ENCODE peak calls at places on chromosomes 1 and 21, in seven cellular contexts. W is pancreas; M is SJSA1; Q is psoas muscle; S is CD8-positive, alpha-beta memory T cell; A is adrenal gland; R is cardiac muscle cell. E is an unnamed sample.

GRCh38 chr1:214492405-214493075 is 58.9 kb downstream of the PTPN14 start:
- DNase-seq in S (no peak), W (no peak), A (no peak), Q (no peak), M (no peak), R (peak; percentile 50), E (no peak)

GRCh38 chr1:50279622-50280320 is 143.5 kb downstream of the DMRTA2 start:
- DNase-seq in A (peak; percentile 2), Q (no peak), W (no peak), R (no peak), M (no peak), S (no peak), E (peak; percentile 52)

GRCh38 chr1:167601442-167602380 is 28.3 kb upstream of the RCSD1 start:
- DNase-seq in S (no peak), R (peak; percentile 40), A (peak; percentile 53), Q (peak; percentile 40), M (no peak), W (no peak), E (no peak)

GRCh38 chr1:152186556-152187285 is 27.7 kb upstream of the RPTN start:
- DNase-seq in S (no peak), W (no peak), Q (no peak), R (no peak), A (no peak), M (no peak), E (no peak)

GRCh38 chr1:20199410-20199809 is 13.1 kb upstream of the PLA2G2C start:
- DNase-seq in A (no peak), S (no peak), W (no peak), R (no peak), M (no peak), Q (no peak), E (peak; percentile 61)

GRCh38 chr1:195019385-195019784 is 1588.9 kb downstream of the KCNT2 start:
- DNase-seq in W (no peak), A (no peak), Q (no peak), M (no peak), S (no peak), R (no peak), E (no peak)

GRCh38 chr1:246113555-246114095 is 393.5 kb downstream of the SMYD3 start:
- DNase-seq in M (no peak), Q (no peak), W (no peak), S (no peak), R (peak; percentile 28), A (no peak), E (no peak)

GRCh38 chr1:167689569-167689925 is 32.2 kb upstream of the MPZL1 start:
- DNase-seq in Q (no peak), R (no peak), S (no peak), M (no peak), W (no peak), A (no peak), E (no peak)

GRCh38 chr21:28723666-28724065 is 269.0 kb downstream of the LTN1 start:
- DNase-seq in R (no peak), W (no peak), M (no peak), A (no peak), S (no peak), Q (no peak), E (no peak)

GRCh38 chr1:2866415-2867086 is 65.1 kb upstream of the TTC34 start:
- DNase-seq in W (peak; percentile 40), Q (peak; percentile 10), M (no peak), R (no peak), S (no peak), A (no peak), E (no peak)

GRCh38 chr1:160113407-160113806 is 2.2 kb upstream of the ATP1A2 start:
- DNase-seq in W (no peak), R (no peak), M (no peak), S (no peak), A (no peak), Q (no peak), E (no peak)

GRCh38 chr1:223708651-223709268 is 3.6 kb upstream of the CAPN2 start:
- DNase-seq in M (no peak), S (no peak), W (no peak), A (no peak), Q (no peak), R (no peak), E (no peak)
- H3K27ac ChIP-seq in M (no peak overlapping the region), S (no peak overlapping the region), W (no peak overlapping the region), A (no peak overlapping the region), Q (no peak overlapping the region), R (no peak overlapping the region), E (peak overlapping the region; percentile 92)

GRCh38 chr1:111512132-111512874 is 8.9 kb upstream of the ADORA3 start:
- DNase-seq in W (no peak), A (no peak), S (no peak), M (no peak), Q (no peak), R (no peak), E (no peak)
- H3K36me3 ChIP-seq in W (no peaks in the 10 kb centered on the region), A (no peaks in the 10 kb centered on the region), S (no peaks in the 10 kb centered on the region), M (no peaks in the 10 kb centered on the region), Q (no peaks in the 10 kb centered on the region), R (no peaks in the 10 kb centered on the region), E (no peaks in the 10 kb centered on the region)

GRCh38 chr1:221988829-221989228 is 246.9 kb upstream of the DUSP10 start:
- DNase-seq in M (no peak), A (no peak), W (no peak), S (no peak), R (no peak), Q (no peak), E (no peak)

GRCh38 chr1:221991221-221991620 is 249.3 kb upstream of the DUSP10 start:
- DNase-seq in A (no peak), R (peak; percentile 43), W (no peak), Q (no peak), M (no peak), S (no peak), E (no peak)

GRCh38 chr1:221987860-221988520 is 246.1 kb upstream of the DUSP10 start:
- DNase-seq in M (no peak), A (no peak), Q (no peak), W (no peak), R (peak; percentile 59), S (no peak), E (no peak)

GRCh38 chr1:221992427-221992826 is 250.5 kb upstream of the DUSP10 start:
- DNase-seq in S (no peak), R (no peak), Q (no peak), A (no peak), M (no peak), W (no peak), E (no peak)

GRCh38 chr1:221989741-221990140 is 247.9 kb upstream of the DUSP10 start:
- DNase-seq in M (no peak), S (no peak), W (no peak), Q (no peak), A (no peak), R (no peak), E (no peak)
- H3K27ac ChIP-seq in M (no peak overlapping the region), S (no peak overlapping the region), W (no peak overlapping the region), Q (no peak overlapping the region), A (no peak overlapping the region), R (no peak overlapping the region), E (no peak overlapping the region)

GRCh38 chr1:218480137-218480536 is 135.0 kb downstream of the TGFB2 start:
- DNase-seq in Q (no peak), R (peak; percentile 80), A (no peak), M (peak; percentile 86), S (no peak), W (no peak), E (no peak)

GRCh38 chr1:218480691-218481099 is 135.6 kb downstream of the TGFB2 start:
- DNase-seq in A (no peak), S (no peak), R (peak; percentile 56), M (no peak), Q (no peak), W (no peak), E (no peak)

GRCh38 chr1:218479436-218480115 is 134.4 kb downstream of the TGFB2 start:
- DNase-seq in S (no peak), A (no peak), W (no peak), Q (no peak), R (peak; percentile 83), M (peak; percentile 87), E (no peak)

GRCh38 chr1:218476385-218476784 is 131.2 kb downstream of the TGFB2 start:
- DNase-seq in S (no peak), R (peak; percentile 61), Q (no peak), M (no peak), A (no peak), W (no peak), E (no peak)

DNA sequence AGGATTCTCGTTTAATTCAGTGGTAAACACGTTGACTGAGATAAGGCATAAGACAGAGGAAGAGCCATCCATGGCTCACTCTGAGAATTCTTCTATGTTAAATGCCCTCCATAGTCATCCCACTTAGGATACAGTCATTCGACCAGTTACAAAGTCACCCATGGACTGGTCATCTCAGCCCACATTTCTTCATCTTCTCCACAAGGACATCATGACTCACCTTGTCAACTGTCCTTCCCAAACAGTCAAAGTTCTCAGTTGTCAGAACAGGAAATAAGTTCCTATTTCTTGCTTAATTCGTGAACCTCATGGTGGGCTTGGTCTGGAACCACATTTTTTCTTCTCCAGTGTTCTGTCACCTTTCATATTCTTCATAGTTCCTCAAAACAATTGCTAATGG is 133.2 kb downstream of the TGFB2 start:
- DNase-seq in M (no peak), S (no peak), R (no peak), A (no peak), W (no peak), Q (no peak), E (no peak)
- H3K36me3 ChIP-seq in M (no peaks in the 10 kb centered on the region), S (no peaks in the 10 kb centered on the region), R (no peaks in the 10 kb centered on the region), A (no peaks in the 10 kb centered on the region), W (no peaks in the 10 kb centered on the region), Q (no peaks in the 10 kb centered on the region), E (no peaks in the 10 kb centered on the region)

GRCh38 chr1:32126770-32127169 is 18.9 kb downstream of the KPNA6 start:
- DNase-seq in S (no peak), Q (no peak), A (no peak), W (no peak), R (no peak), M (no peak), E (no peak)

GRCh38 chr1:32127780-32128179 is 19.9 kb downstream of the KPNA6 start:
- DNase-seq in A (no peak), Q (no peak), R (no peak), S (no peak), M (no peak), W (no peak), E (no peak)

GRCh38 chr1:32125313-32125712 is 17.5 kb downstream of the KPNA6 start:
- DNase-seq in M (no peak), W (no peak), R (no peak), A (no peak), Q (no peak), S (no peak), E (no peak)

GRCh38 chr1:32128971-32129370 is 21.1 kb downstream of the KPNA6 start:
- DNase-seq in R (no peak), M (no peak), Q (no peak), S (no peak), A (no peak), W (no peak), E (no peak)

DNA sequence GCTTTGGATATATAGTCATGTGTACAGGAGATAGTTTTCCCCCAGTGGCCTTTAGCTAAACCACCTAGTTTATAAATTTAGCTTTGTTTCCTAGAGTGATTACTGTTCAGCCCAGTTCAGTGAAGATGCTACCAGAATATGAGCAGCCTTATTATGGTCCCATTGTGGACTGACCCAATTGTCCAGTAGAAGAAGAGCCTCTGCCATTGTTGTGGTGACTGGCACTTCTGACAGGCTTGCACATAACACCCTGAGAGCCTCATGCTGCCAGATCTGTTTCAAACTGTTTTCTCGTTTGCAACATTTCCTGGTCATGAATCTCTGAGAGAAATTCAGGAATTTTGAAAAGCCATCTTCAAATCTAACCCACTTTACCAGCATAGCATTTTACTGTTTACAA is 20.6 kb downstream of the KPNA6 start:
- DNase-seq in W (no peak), Q (no peak), S (no peak), A (no peak), R (no peak), M (no peak), E (no peak)
- H3K27ac ChIP-seq in W (no peak overlapping the region), Q (no peak overlapping the region), S (peak overlapping the region; percentile 28), A (no peak overlapping the region), R (peak overlapping the region; percentile 14), M (no peak overlapping the region), E (no peak overlapping the region)

GRCh38 chr1:151065089-151065645 is 5.0 kb downstream of the MLLT11 start:
- DNase-seq in S (no peak), M (no peak), A (no peak), R (no peak), Q (no peak), W (no peak), E (no peak)
- H3K36me3 ChIP-seq in S (no peaks in the 10 kb centered on the region), M (peaks cover 13% of the 10 kb centered on the region), A (no peaks in the 10 kb centered on the region), R (no peaks in the 10 kb centered on the region), Q (no peaks in the 10 kb centered on the region), W (no peaks in the 10 kb centered on the region), E (no peaks in the 10 kb centered on the region)

E was measured in hepatocyte.